ENCODE peak calls at places on chromosome 20, in nine cellular contexts. One of them, this sample, is unnamed.

GRCh38 chr20:42406826-42407225 is 782.9 kb downstream of the PTPRT start:
- DNase-seq in testis: no peak
- DNase-seq in GOT3: no peak
- DNase-seq in MCF 10A: no peak
- DNase-seq in GM23338: no peak
- DNase-seq in fibroblast of pulmonary artery: no peak
- DNase-seq in mucosa of gallbladder: no peak
- DNase-seq in stimulated activated CD8-positive, alpha-beta memory T cell treated with anti-CD3 and anti-CD28 coated beads, Interleukin-2, amount 100 ng/mL, for 48 hours: no peak
- DNase-seq in activated naive CD4-positive, alpha-beta T cell treated with Interleukin-2 at 50 U/mL for 16 hours: no peak
- DNase-seq in this sample: no peak

GRCh38 chr20:62149532-62150235 is 6.1 kb downstream of the SS18L1 start:
- DNase-seq in testis: no peak
- DNase-seq in GOT3: no peak
- DNase-seq in MCF 10A: peak
- DNase-seq in GM23338: peak
- DNase-seq in fibroblast of pulmonary artery: peak
- DNase-seq in mucosa of gallbladder: no peak
- DNase-seq in stimulated activated CD8-positive, alpha-beta memory T cell treated with anti-CD3 and anti-CD28 coated beads, Interleukin-2, amount 100 ng/mL, for 48 hours: no peak
- DNase-seq in activated naive CD4-positive, alpha-beta T cell treated with Interleukin-2 at 50 U/mL for 16 hours: no peak
- DNase-seq in this sample: no peak

GRCh38 chr20:62557425-62557824 is 81.6 kb upstream of the GATA5 start:
- DNase-seq in testis: no peak
- DNase-seq in GOT3: no peak
- DNase-seq in MCF 10A: peak
- DNase-seq in GM23338: no peak
- DNase-seq in fibroblast of pulmonary artery: no peak
- DNase-seq in mucosa of gallbladder: no peak
- DNase-seq in stimulated activated CD8-positive, alpha-beta memory T cell treated with anti-CD3 and anti-CD28 coated beads, Interleukin-2, amount 100 ng/mL, for 48 hours: no peak
- DNase-seq in activated naive CD4-positive, alpha-beta T cell treated with Interleukin-2 at 50 U/mL for 16 hours: no peak
- DNase-seq in this sample: no peak

GRCh38 chr20:49887251-49887827 is 28.0 kb downstream of the SPATA2 start:
- DNase-seq in testis: peak
- DNase-seq in GOT3: no peak
- DNase-seq in MCF 10A: no peak
- DNase-seq in GM23338: no peak
- DNase-seq in fibroblast of pulmonary artery: no peak
- DNase-seq in mucosa of gallbladder: no peak
- DNase-seq in stimulated activated CD8-positive, alpha-beta memory T cell treated with anti-CD3 and anti-CD28 coated beads, Interleukin-2, amount 100 ng/mL, for 48 hours: no peak
- DNase-seq in activated naive CD4-positive, alpha-beta T cell treated with Interleukin-2 at 50 U/mL for 16 hours: no peak
- DNase-seq in this sample: no peak

GRCh38 chr20:53550590-53551187 is 43.0 kb downstream of the ZNF217 start:
- DNase-seq in testis: no peak
- DNase-seq in GOT3: no peak
- DNase-seq in MCF 10A: peak
- DNase-seq in GM23338: no peak
- DNase-seq in fibroblast of pulmonary artery: peak
- DNase-seq in mucosa of gallbladder: no peak
- DNase-seq in stimulated activated CD8-positive, alpha-beta memory T cell treated with anti-CD3 and anti-CD28 coated beads, Interleukin-2, amount 100 ng/mL, for 48 hours: no peak
- DNase-seq in activated naive CD4-positive, alpha-beta T cell treated with Interleukin-2 at 50 U/mL for 16 hours: no peak
- DNase-seq in this sample: no peak

GRCh38 chr20:49447946-49448809 is 34.3 kb downstream of the KCNB1 start:
- DNase-seq in testis: peak
- DNase-seq in GOT3: no peak
- DNase-seq in MCF 10A: no peak
- DNase-seq in GM23338: no peak
- DNase-seq in fibroblast of pulmonary artery: peak
- DNase-seq in mucosa of gallbladder: peak
- DNase-seq in stimulated activated CD8-positive, alpha-beta memory T cell treated with anti-CD3 and anti-CD28 coated beads, Interleukin-2, amount 100 ng/mL, for 48 hours: no peak
- DNase-seq in activated naive CD4-positive, alpha-beta T cell treated with Interleukin-2 at 50 U/mL for 16 hours: no peak
- DNase-seq in this sample: no peak

GRCh38 chr20:41643504-41643938 is 25.3 kb upstream of the CHD6 start:
- DNase-seq in testis: peak
- DNase-seq in GOT3: no peak
- DNase-seq in MCF 10A: peak
- DNase-seq in GM23338: peak
- DNase-seq in fibroblast of pulmonary artery: peak
- DNase-seq in mucosa of gallbladder: peak
- DNase-seq in stimulated activated CD8-positive, alpha-beta memory T cell treated with anti-CD3 and anti-CD28 coated beads, Interleukin-2, amount 100 ng/mL, for 48 hours: no peak
- DNase-seq in activated naive CD4-positive, alpha-beta T cell treated with Interleukin-2 at 50 U/mL for 16 hours: no peak
- DNase-seq in this sample: no peak

GRCh38 chr20:57990396-57990987 is 238.0 kb downstream of the ANKRD60 start:
- DNase-seq in testis: no peak
- DNase-seq in GOT3: no peak
- DNase-seq in MCF 10A: peak
- DNase-seq in GM23338: no peak
- DNase-seq in fibroblast of pulmonary artery: peak
- DNase-seq in mucosa of gallbladder: no peak
- DNase-seq in stimulated activated CD8-positive, alpha-beta memory T cell treated with anti-CD3 and anti-CD28 coated beads, Interleukin-2, amount 100 ng/mL, for 48 hours: no peak
- DNase-seq in activated naive CD4-positive, alpha-beta T cell treated with Interleukin-2 at 50 U/mL for 16 hours: no peak
- DNase-seq in this sample: no peak

GRCh38 chr20:59405226-59405815 is 104.9 kb downstream of the EDN3 start:
- DNase-seq in testis: no peak
- DNase-seq in GOT3: no peak
- DNase-seq in MCF 10A: no peak
- DNase-seq in GM23338: peak
- DNase-seq in fibroblast of pulmonary artery: no peak
- DNase-seq in mucosa of gallbladder: no peak
- DNase-seq in stimulated activated CD8-positive, alpha-beta memory T cell treated with anti-CD3 and anti-CD28 coated beads, Interleukin-2, amount 100 ng/mL, for 48 hours: no peak
- DNase-seq in activated naive CD4-positive, alpha-beta T cell treated with Interleukin-2 at 50 U/mL for 16 hours: no peak
- DNase-seq in this sample: no peak

GRCh38 chr20:44309763-44310663 is 989 bp downstream of the FITM2 start:
- DNase-seq in testis: peak
- DNase-seq in GOT3: no peak
- DNase-seq in MCF 10A: peak
- DNase-seq in GM23338: peak
- DNase-seq in fibroblast of pulmonary artery: peak
- DNase-seq in mucosa of gallbladder: no peak
- DNase-seq in stimulated activated CD8-positive, alpha-beta memory T cell treated with anti-CD3 and anti-CD28 coated beads, Interleukin-2, amount 100 ng/mL, for 48 hours: no peak
- DNase-seq in activated naive CD4-positive, alpha-beta T cell treated with Interleukin-2 at 50 U/mL for 16 hours: no peak
- DNase-seq in this sample: no peak

GRCh38 chr20:47524385-47524784 is 22.7 kb downstream of the NCOA3 start:
- DNase-seq in testis: no peak
- DNase-seq in GOT3: no peak
- DNase-seq in MCF 10A: no peak
- DNase-seq in GM23338: no peak
- DNase-seq in fibroblast of pulmonary artery: no peak
- DNase-seq in mucosa of gallbladder: no peak
- DNase-seq in stimulated activated CD8-positive, alpha-beta memory T cell treated with anti-CD3 and anti-CD28 coated beads, Interleukin-2, amount 100 ng/mL, for 48 hours: no peak
- DNase-seq in activated naive CD4-positive, alpha-beta T cell treated with Interleukin-2 at 50 U/mL for 16 hours: no peak
- DNase-seq in this sample: no peak

GRCh38 chr20:20568604-20569205 is 143.7 kb downstream of the RALGAPA2 start:
- DNase-seq in testis: peak
- DNase-seq in GOT3: no peak
- DNase-seq in MCF 10A: peak
- DNase-seq in GM23338: peak
- DNase-seq in fibroblast of pulmonary artery: peak
- DNase-seq in mucosa of gallbladder: no peak
- DNase-seq in stimulated activated CD8-positive, alpha-beta memory T cell treated with anti-CD3 and anti-CD28 coated beads, Interleukin-2, amount 100 ng/mL, for 48 hours: no peak
- DNase-seq in activated naive CD4-positive, alpha-beta T cell treated with Interleukin-2 at 50 U/mL for 16 hours: peak
- DNase-seq in this sample: no peak

GRCh38 chr20:4925842-4926530 is 75.3 kb downstream of the SLC23A2 start:
- DNase-seq in testis: peak
- DNase-seq in GOT3: no peak
- DNase-seq in MCF 10A: peak
- DNase-seq in GM23338: no peak
- DNase-seq in fibroblast of pulmonary artery: peak
- DNase-seq in mucosa of gallbladder: peak
- DNase-seq in stimulated activated CD8-positive, alpha-beta memory T cell treated with anti-CD3 and anti-CD28 coated beads, Interleukin-2, amount 100 ng/mL, for 48 hours: no peak
- DNase-seq in activated naive CD4-positive, alpha-beta T cell treated with Interleukin-2 at 50 U/mL for 16 hours: no peak
- DNase-seq in this sample: no peak

GRCh38 chr20:50587291-50587961 is 77.2 kb downstream of the PTPN1 start:
- DNase-seq in testis: no peak
- DNase-seq in GOT3: no peak
- DNase-seq in MCF 10A: peak
- DNase-seq in GM23338: no peak
- DNase-seq in fibroblast of pulmonary artery: no peak
- DNase-seq in mucosa of gallbladder: no peak
- DNase-seq in stimulated activated CD8-positive, alpha-beta memory T cell treated with anti-CD3 and anti-CD28 coated beads, Interleukin-2, amount 100 ng/mL, for 48 hours: no peak
- DNase-seq in activated naive CD4-positive, alpha-beta T cell treated with Interleukin-2 at 50 U/mL for 16 hours: no peak
- DNase-seq in this sample: no peak

GRCh38 chr20:56929606-56930005 is 300.5 kb downstream of the TFAP2C start:
- DNase-seq in testis: no peak
- DNase-seq in GOT3: no peak
- DNase-seq in MCF 10A: no peak
- DNase-seq in GM23338: peak
- DNase-seq in fibroblast of pulmonary artery: no peak
- DNase-seq in mucosa of gallbladder: no peak
- DNase-seq in stimulated activated CD8-positive, alpha-beta memory T cell treated with anti-CD3 and anti-CD28 coated beads, Interleukin-2, amount 100 ng/mL, for 48 hours: no peak
- DNase-seq in activated naive CD4-positive, alpha-beta T cell treated with Interleukin-2 at 50 U/mL for 16 hours: no peak
- DNase-seq in this sample: no peak

GRCh38 chr20:37395921-37396519 is 50.1 kb downstream of the SRC start:
- DNase-seq in testis: peak
- DNase-seq in GOT3: no peak
- DNase-seq in MCF 10A: no peak
- DNase-seq in GM23338: peak
- DNase-seq in fibroblast of pulmonary artery: no peak
- DNase-seq in mucosa of gallbladder: no peak
- DNase-seq in stimulated activated CD8-positive, alpha-beta memory T cell treated with anti-CD3 and anti-CD28 coated beads, Interleukin-2, amount 100 ng/mL, for 48 hours: no peak
- DNase-seq in activated naive CD4-positive, alpha-beta T cell treated with Interleukin-2 at 50 U/mL for 16 hours: no peak
- DNase-seq in this sample: no peak